ENCODE peak calls at places on chromosomes 7 and 10, in five cellular contexts. A is HCT116, U is GM12878, D is HepG2, S is SK-N-SH. C is an unnamed sample.

GRCh38 chr10:82392533-82392932 is 517.5 kb downstream of the NRG3 start:
- DNase-seq in D (no peak), A (no peak), U (no peak), S (peak; percentile 24), C (no peak)

GRCh38 chr7:21318190-21318915 is 109.5 kb upstream of the SP4 start:
- DNase-seq in A (no peak), U (no peak), D (no peak), S (no peak), C (no peak)

GRCh38 chr7:104127204-104127603 is 80.6 kb downstream of the ORC5 start:
- DNase-seq in U (no peak), D (no peak), S (no peak), A (no peak), C (no peak)

GRCh38 chr10:119339099-119339498 is 131.7 kb downstream of the GRK5 start:
- DNase-seq in S (no peak), A (no peak), U (no peak), D (no peak), C (no peak)

GRCh38 chr7:3310884-3311283 is 9.8 kb downstream of the SDK1 start:
- DNase-seq in U (no peak), A (no peak), D (no peak), S (no peak), C (no peak)

GRCh38 chr7:133682364-133683181 is 429.7 kb downstream of the EXOC4 start:
- DNase-seq in A (no peak), U (no peak), S (no peak), D (no peak), C (no peak)

GRCh38 chr7:85954961-85955360 is 688.7 kb upstream of the GRM3 start:
- DNase-seq in S (no peak), D (no peak), A (no peak), U (no peak), C (no peak)

GRCh38 chr7:128415217-128415785 is 5.5 kb upstream of the IMPDH1 start:
- DNase-seq in A (no peak), U (no peak), D (no peak), S (peak; percentile 75), C (no peak)

GRCh38 chr10:93710333-93710909 is 8.0 kb upstream of the FRA10AC1 start:
- DNase-seq in U (no peak), S (peak; percentile 35), D (no peak), A (no peak), C (no peak)

GRCh38 chr7:148665211-148665610 is 33.5 kb upstream of the CUL1 start:
- DNase-seq in D (no peak), U (no peak), A (no peak), S (no peak), C (no peak)

GRCh38 chr7:148669907-148670306 is 28.8 kb upstream of the CUL1 start:
- DNase-seq in D (no peak), U (no peak), A (no peak), S (no peak), C (no peak)

GRCh38 chr7:148662646-148663045 is 36.1 kb upstream of the CUL1 start:
- DNase-seq in A (no peak), S (no peak), D (no peak), U (no peak), C (no peak)

GRCh38 chr7:148661471-148661870 is 37.2 kb upstream of the CUL1 start:
- DNase-seq in A (no peak), D (no peak), U (no peak), S (no peak), C (no peak)

DNA sequence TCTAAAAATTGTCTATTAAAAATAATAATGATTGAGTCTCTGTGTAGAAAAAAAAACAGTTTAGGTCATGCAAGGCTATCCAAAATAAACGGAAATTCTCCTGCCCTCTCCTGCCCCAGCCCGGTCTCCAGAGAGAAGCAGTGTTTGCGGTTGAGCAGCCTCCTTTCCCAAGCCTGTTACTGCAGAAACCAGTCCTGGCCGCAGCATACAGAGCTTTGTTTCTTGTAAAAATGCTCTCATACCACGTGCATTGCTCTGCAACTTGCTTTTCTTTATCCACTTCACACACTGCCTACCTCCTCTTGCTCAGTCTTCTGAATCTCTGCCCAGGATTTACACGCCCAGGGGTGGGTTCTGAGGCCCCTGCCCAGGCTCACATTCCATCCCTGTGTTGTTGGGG is 34.4 kb upstream of the CUL1 start:
- DNase-seq in D (no peak), A (no peak), S (no peak), U (no peak), C (no peak)
- TF ChIP-seq SIN3A in D (no peak), A (no peak), S (no peak), U (no peak), C (no peak)

DNA sequence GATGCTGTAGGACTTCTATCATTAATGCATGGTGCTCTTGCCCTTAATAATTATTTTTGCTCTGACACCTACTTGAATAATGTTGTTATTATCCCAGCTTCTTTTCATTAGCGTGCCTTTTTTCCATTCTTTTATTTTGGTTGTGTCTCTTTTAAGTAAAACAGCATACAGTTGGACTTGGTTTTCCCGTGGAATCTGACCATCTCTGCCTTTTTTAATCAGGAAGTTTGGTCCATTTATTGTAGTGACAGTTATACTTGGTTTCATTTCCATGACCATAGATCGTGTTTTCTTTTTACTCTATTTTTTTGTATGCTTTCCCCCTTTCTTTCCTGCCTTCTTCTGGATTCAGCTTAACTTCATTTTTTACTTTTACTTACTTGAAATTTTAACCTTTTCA is 4.6 kb downstream of the PAPOLB start:
- DNase-seq in A (no peak), S (no peak), D (no peak), U (no peak), C (no peak)
- H3K4me3 ChIP-seq in A (no peak overlapping the region), S (no peak overlapping the region), D (no peak overlapping the region), U (no peak overlapping the region), C (no peak overlapping the region)

GRCh38 chr7:32169236-32169635 is 99.0 kb upstream of the PDE1C start:
- DNase-seq in A (no peak), D (no peak), U (no peak), S (no peak), C (no peak)
- H3K4me1 ChIP-seq in A (no peaks in the 10 kb centered on the region), D (no peaks in the 10 kb centered on the region), U (no peaks in the 10 kb centered on the region), S (peaks cover 3% of the 10 kb centered on the region), C (no peaks in the 10 kb centered on the region)

GRCh38 chr7:4681218-4681851 is 760 bp upstream of the FOXK1 start:
- DNase-seq in U (no peak), D (no peak), A (no peak), S (no peak), C (no peak)
- TF ChIP-seq SIN3A in U (no peak), D (no peak), A (no peak), S (no peak), C (no peak)

GRCh38 chr7:130909161-130909836 is 175.3 kb upstream of the KLF14 start:
- DNase-seq in U (no peak), S (no peak), D (no peak), A (no peak), C (no peak)
- H3K4me3 ChIP-seq in U (no peak overlapping the region), S (peak overlapping the region; percentile 68), D (peak overlapping the region; percentile 47), A (no peak overlapping the region), C (peak overlapping the region; percentile 77)

DNA sequence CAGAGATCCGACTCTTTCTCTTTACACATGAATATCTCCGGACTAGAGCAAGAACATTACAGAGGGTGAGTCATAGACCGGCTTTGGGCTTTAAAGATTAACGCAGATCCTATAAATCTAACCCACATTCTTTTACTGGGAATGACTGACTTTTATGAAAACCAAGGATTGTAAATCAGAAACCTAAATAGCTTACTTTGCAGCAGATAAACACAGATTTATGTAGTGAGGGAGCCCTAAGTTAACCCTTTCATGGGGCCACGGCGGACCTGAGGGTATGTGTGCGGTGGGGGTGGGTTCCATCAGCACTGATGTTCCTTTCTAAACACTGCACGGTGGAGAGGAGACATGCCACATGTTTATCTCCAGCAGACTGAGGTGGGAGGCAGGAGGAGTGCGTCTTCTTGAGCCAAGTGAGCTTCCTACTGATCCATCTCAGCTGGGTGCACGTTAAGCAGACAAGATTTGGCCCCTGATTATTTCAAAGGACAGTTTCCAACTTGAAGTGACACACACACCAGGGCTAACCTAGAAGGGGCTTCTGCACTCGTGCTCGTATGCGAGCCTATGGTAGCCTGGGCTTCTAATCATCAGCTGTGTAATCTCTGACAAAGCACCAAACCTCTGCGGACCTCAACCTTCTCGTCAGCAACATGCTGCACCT is 127.6 kb downstream of the WDR11 start:
- DNase-seq in U (no peak), S (no peak), A (no peak), D (no peak), C (no peak)
- H3K4me1 ChIP-seq in U (no peaks in the 10 kb centered on the region), S (no peaks in the 10 kb centered on the region), A (peaks cover 7% of the 10 kb centered on the region), D (peaks cover 11% of the 10 kb centered on the region), C (peaks cover 9% of the 10 kb centered on the region)

DNA sequence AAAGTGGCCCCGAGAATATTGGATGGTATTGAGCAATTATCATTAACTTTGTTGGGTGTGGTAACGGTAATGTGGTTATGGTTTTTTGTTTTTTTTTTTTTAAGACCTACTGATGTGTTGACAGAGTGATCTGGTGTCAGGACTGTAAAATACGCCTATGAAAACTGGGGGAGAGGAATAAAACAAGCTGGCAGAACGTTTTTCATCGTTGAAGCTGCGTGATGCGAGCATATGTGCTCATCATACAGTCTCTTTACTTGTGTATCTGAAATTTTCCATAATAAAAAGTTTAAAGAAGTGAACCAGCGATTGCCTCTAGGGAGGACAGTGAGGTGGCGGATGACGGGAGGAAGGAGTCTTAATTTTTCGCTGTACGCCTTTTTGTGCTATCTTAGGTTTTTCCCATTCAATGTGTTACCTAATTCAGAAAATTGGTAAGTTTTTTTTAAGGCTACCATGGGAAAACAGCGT is 828 bp upstream of the WAPL start:
- DNase-seq in U (no peak), D (no peak), A (no peak), S (no peak), C (no peak)
- TF ChIP-seq SIN3A in U (no peak), D (no peak), A (no peak), S (no peak), C (no peak)

GRCh38 chr10:100535715-100536353 is at the start of gene HIF1AN:
- DNase-seq in U (peak; percentile 85), D (peak; percentile 94), S (peak; percentile 95), A (peak; percentile 97), C (peak; percentile 84)

GRCh38 chr10:100537475-100537874 is 1.7 kb downstream of the HIF1AN start:
- DNase-seq in S (no peak), U (no peak), A (no peak), D (no peak), C (no peak)

GRCh38 chr10:100531761-100532160 is 2.1 kb upstream of the NDUFB8 start:
- DNase-seq in A (no peak), D (no peak), S (no peak), U (peak; percentile 50), C (no peak)

GRCh38 chr10:100534726-100535125 is 1.0 kb upstream of the HIF1AN start:
- DNase-seq in S (no peak), A (no peak), U (no peak), D (no peak), C (no peak)

DNA sequence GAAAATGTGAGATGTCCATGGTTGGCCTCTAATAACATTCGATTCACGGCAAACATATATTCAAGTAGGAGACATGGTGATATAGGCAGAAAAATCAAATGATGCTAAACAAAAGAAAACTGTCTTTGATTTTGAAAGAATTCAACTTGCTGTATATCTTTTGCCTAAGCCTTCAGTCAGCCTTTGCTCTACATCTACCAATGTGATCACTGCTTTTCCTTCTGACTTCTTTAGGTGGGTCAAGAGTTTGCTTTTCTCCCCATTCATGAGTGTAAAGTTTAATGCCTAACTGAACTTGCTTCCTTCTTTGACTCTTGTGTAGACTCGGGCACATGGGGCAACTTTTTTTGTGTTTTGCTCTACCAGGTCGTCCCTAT is 417 bp upstream of the HIF1AN start:
- DNase-seq in D (no peak), U (no peak), S (no peak), A (no peak), C (no peak)
- H3K4me3 ChIP-seq in D (peak overlapping the region; percentile 83), U (peak overlapping the region; percentile 60), S (peak overlapping the region; percentile 82), A (peak overlapping the region; percentile 79), C (peak overlapping the region; percentile 76)